ENCODE peak calls at places on chromosomes 11 and 22, in four cellular contexts. M, U, G and F are unnamed samples.
A peak's percentile ranks its signal among the peaks of the same experiment; 100 is the strongest.

GRCh38 chr11:125297346-125297910 is 132.9 kb downstream of the PKNOX2 start:
- DNase-seq in M (no peak), U (no peak), G (no peak), F (no peak)

GRCh38 chr22:38981659-38982007 is 514 bp upstream of the APOBEC3B start:
- DNase-seq in M (no peak), U (no peak), G (no peak), F (no peak)

GRCh38 chr11:118872403-118872821 is 11.3 kb upstream of the CXCR5 start:
- DNase-seq in M (no peak), U (no peak), G (no peak), F (no peak)

GRCh38 chr11:9263840-9264380 is 1.2 kb downstream of the DENND5A start:
- DNase-seq in M (no peak), U (no peak), G (peak; percentile 65), F (peak; percentile 44)

GRCh38 chr22:20145832-20146223 is 5.0 kb downstream of the CCDC188 start:
- DNase-seq in M (no peak), U (no peak), G (no peak), F (no peak)

GRCh38 chr11:61336171-61336935 is 3.3 kb downstream of the TKFC start:
- DNase-seq in M (peak; percentile 9), U (peak; percentile 85), G (peak; percentile 56), F (peak; percentile 84)

GRCh38 chr11:67352546-67353316 is 615 bp downstream of the POLD4 start:
- DNase-seq in M (no peak), U (no peak), G (no peak), F (no peak)

GRCh38 chr11:75461136-75461535 is 28.1 kb upstream of the KLHL35 start:
- DNase-seq in M (no peak), U (no peak), G (no peak), F (no peak)

GRCh38 chr11:107427569-107428180 is 29.9 kb downstream of the CWF19L2 start:
- DNase-seq in M (no peak), U (no peak), G (no peak), F (no peak)

GRCh38 chr11:71936825-71937224 is 8.0 kb downstream of the RNF121 start:
- DNase-seq in M (no peak), U (no peak), G (no peak), F (no peak)

GRCh38 chr22:40118979-40119378 is 58.7 kb upstream of the TNRC6B start:
- DNase-seq in M (no peak), U (no peak), G (no peak), F (no peak)

GRCh38 chr11:88181776-88182175 is 6.5 kb upstream of the RAB38 start:
- DNase-seq in M (no peak), U (no peak), G (no peak), F (no peak)